ENCODE peak calls at places on chromosomes 2 and 18, in six cellular contexts. One of them, this sample, is unnamed.
A peak's percentile ranks its signal among the peaks of the same experiment; 100 is the strongest.

GRCh38 chr2:86249843-86250402 is 50.7 kb downstream of the MRPL35 start:
- DNase-seq in endothelial cell of umbilical vein: no peak
- DNase-seq in left ventricle myocardium inferior: no peak
- DNase-seq in mucosa of descending colon: peak; percentile 64
- DNase-seq in OCI-LY7: peak; percentile 66
- DNase-seq in adrenal gland: no peak
- DNase-seq in this sample: no peak

GRCh38 chr2:150256746-150257145 is 230.7 kb downstream of the RND3 start:
- DNase-seq in endothelial cell of umbilical vein: no peak
- DNase-seq in left ventricle myocardium inferior: no peak
- DNase-seq in mucosa of descending colon: no peak
- DNase-seq in OCI-LY7: no peak
- DNase-seq in adrenal gland: no peak
- DNase-seq in this sample: no peak

GRCh38 chr2:149661844-149662243 is 74.3 kb upstream of the MMADHC start:
- DNase-seq in endothelial cell of umbilical vein: peak; percentile 91
- DNase-seq in left ventricle myocardium inferior: no peak
- DNase-seq in mucosa of descending colon: no peak
- DNase-seq in OCI-LY7: no peak
- DNase-seq in adrenal gland: peak; percentile 27
- DNase-seq in this sample: peak; percentile 75

GRCh38 chr2:101852824-101853223 is 138.9 kb upstream of the IL1R2 start:
- DNase-seq in endothelial cell of umbilical vein: no peak
- DNase-seq in left ventricle myocardium inferior: no peak
- DNase-seq in mucosa of descending colon: no peak
- DNase-seq in OCI-LY7: no peak
- DNase-seq in adrenal gland: no peak
- DNase-seq in this sample: no peak

GRCh38 chr2:112831956-112832567 is 4.5 kb downstream of the IL1B start:
- DNase-seq in endothelial cell of umbilical vein: peak; percentile 14
- DNase-seq in left ventricle myocardium inferior: no peak
- DNase-seq in mucosa of descending colon: no peak
- DNase-seq in OCI-LY7: no peak
- DNase-seq in adrenal gland: no peak
- DNase-seq in this sample: no peak

GRCh38 chr2:236298924-236299475 is 34.8 kb upstream of the ASB18 start:
- DNase-seq in endothelial cell of umbilical vein: no peak
- DNase-seq in left ventricle myocardium inferior: no peak
- DNase-seq in mucosa of descending colon: no peak
- DNase-seq in OCI-LY7: no peak
- DNase-seq in adrenal gland: no peak
- DNase-seq in this sample: no peak

GRCh38 chr2:117958186-117958585 is 55.7 kb downstream of the CCDC93 start:
- DNase-seq in endothelial cell of umbilical vein: peak; percentile 88
- DNase-seq in left ventricle myocardium inferior: no peak
- DNase-seq in mucosa of descending colon: no peak
- DNase-seq in OCI-LY7: no peak
- DNase-seq in adrenal gland: no peak
- DNase-seq in this sample: peak; percentile 73

GRCh38 chr2:196830701-196831100 is 21.5 kb upstream of the C2orf66 start:
- DNase-seq in endothelial cell of umbilical vein: no peak
- DNase-seq in left ventricle myocardium inferior: no peak
- DNase-seq in mucosa of descending colon: no peak
- DNase-seq in OCI-LY7: no peak
- DNase-seq in adrenal gland: no peak
- DNase-seq in this sample: no peak

GRCh38 chr18:76657911-76658475 is 163.0 kb upstream of the ZNF516 start:
- DNase-seq in endothelial cell of umbilical vein: no peak
- DNase-seq in left ventricle myocardium inferior: no peak
- DNase-seq in mucosa of descending colon: no peak
- DNase-seq in OCI-LY7: no peak
- DNase-seq in adrenal gland: no peak
- DNase-seq in this sample: no peak

GRCh38 chr18:8685141-8685913 is 20.0 kb upstream of the MTCL1 start:
- DNase-seq in endothelial cell of umbilical vein: no peak
- DNase-seq in left ventricle myocardium inferior: no peak
- DNase-seq in mucosa of descending colon: no peak
- DNase-seq in OCI-LY7: no peak
- DNase-seq in adrenal gland: no peak
- DNase-seq in this sample: peak; percentile 44

GRCh38 chr2:136727973-136728699 is 37.2 kb upstream of the THSD7B start:
- DNase-seq in endothelial cell of umbilical vein: no peak
- DNase-seq in left ventricle myocardium inferior: no peak
- DNase-seq in mucosa of descending colon: no peak
- DNase-seq in OCI-LY7: no peak
- DNase-seq in adrenal gland: no peak
- DNase-seq in this sample: no peak

GRCh38 chr2:185700883-185701282 is 37.7 kb upstream of the FSIP2 start:
- DNase-seq in endothelial cell of umbilical vein: no peak
- DNase-seq in left ventricle myocardium inferior: no peak
- DNase-seq in mucosa of descending colon: no peak
- DNase-seq in OCI-LY7: no peak
- DNase-seq in adrenal gland: no peak
- DNase-seq in this sample: no peak

GRCh38 chr2:144511945-144512344 is 8.0 kb downstream of the ZEB2 start:
- DNase-seq in endothelial cell of umbilical vein: peak; percentile 41
- DNase-seq in left ventricle myocardium inferior: no peak
- DNase-seq in mucosa of descending colon: no peak
- DNase-seq in OCI-LY7: no peak
- DNase-seq in adrenal gland: no peak
- DNase-seq in this sample: no peak

GRCh38 chr18:70981400-70982140 is 692.7 kb downstream of the SOCS6 start:
- DNase-seq in endothelial cell of umbilical vein: peak; percentile 73
- DNase-seq in left ventricle myocardium inferior: no peak
- DNase-seq in mucosa of descending colon: no peak
- DNase-seq in OCI-LY7: no peak
- DNase-seq in adrenal gland: no peak
- DNase-seq in this sample: no peak

GRCh38 chr2:11874861-11875260 is 128.4 kb downstream of the LPIN1 start:
- DNase-seq in endothelial cell of umbilical vein: no peak
- DNase-seq in left ventricle myocardium inferior: no peak
- DNase-seq in mucosa of descending colon: no peak
- DNase-seq in OCI-LY7: no peak
- DNase-seq in adrenal gland: no peak
- DNase-seq in this sample: no peak

GRCh38 chr2:230814616-230815015 is 50.1 kb upstream of the ITM2C start:
- DNase-seq in endothelial cell of umbilical vein: peak; percentile 35
- DNase-seq in left ventricle myocardium inferior: no peak
- DNase-seq in mucosa of descending colon: no peak
- DNase-seq in OCI-LY7: peak; percentile 43
- DNase-seq in adrenal gland: no peak
- DNase-seq in this sample: peak; percentile 25

GRCh38 chr2:86577817-86578456 is 14.7 kb upstream of the CHMP3 start:
- DNase-seq in endothelial cell of umbilical vein: no peak
- DNase-seq in left ventricle myocardium inferior: no peak
- DNase-seq in mucosa of descending colon: no peak
- DNase-seq in OCI-LY7: no peak
- DNase-seq in adrenal gland: no peak
- DNase-seq in this sample: no peak

GRCh38 chr2:55877101-55877500 is 46.5 kb downstream of the EFEMP1 start:
- DNase-seq in endothelial cell of umbilical vein: no peak
- DNase-seq in left ventricle myocardium inferior: no peak
- DNase-seq in mucosa of descending colon: no peak
- DNase-seq in OCI-LY7: no peak
- DNase-seq in adrenal gland: no peak
- DNase-seq in this sample: no peak

GRCh38 chr2:153478289-153479261 is at the start of gene RPRM:
- DNase-seq in endothelial cell of umbilical vein: peak; percentile 62
- DNase-seq in left ventricle myocardium inferior: peak; percentile 64
- DNase-seq in mucosa of descending colon: peak; percentile 82
- DNase-seq in OCI-LY7: no peak
- DNase-seq in adrenal gland: peak; percentile 91
- DNase-seq in this sample: peak; percentile 24
- H3K4me3 ChIP-seq in endothelial cell of umbilical vein: no peak within 1 kb of the TSS
- H3K4me3 ChIP-seq in left ventricle myocardium inferior: peak within 1 kb of the TSS; percentile 68
- H3K4me3 ChIP-seq in mucosa of descending colon: no peak within 1 kb of the TSS
- H3K4me3 ChIP-seq in OCI-LY7: no peak within 1 kb of the TSS
- H3K4me3 ChIP-seq in adrenal gland: peak within 1 kb of the TSS; percentile 9
- H3K4me3 ChIP-seq in this sample: peak within 1 kb of the TSS; percentile 46

GRCh38 chr2:95121495-95122196 is at the start of gene MRPS5:
- DNase-seq in endothelial cell of umbilical vein: peak; percentile 74
- DNase-seq in left ventricle myocardium inferior: peak; percentile 90
- DNase-seq in mucosa of descending colon: peak; percentile 94
- DNase-seq in OCI-LY7: peak; percentile 86
- DNase-seq in adrenal gland: peak; percentile 88
- DNase-seq in this sample: peak; percentile 52
- TF ChIP-seq CTCF in endothelial cell of umbilical vein: peak; percentile 9
- TF ChIP-seq CTCF in left ventricle myocardium inferior: peak; percentile 26
- TF ChIP-seq CTCF in mucosa of descending colon: no peak
- TF ChIP-seq CTCF in OCI-LY7: no peak
- TF ChIP-seq CTCF in adrenal gland: no peak
- TF ChIP-seq CTCF in this sample: peak; percentile 11

GRCh38 chr2:202286595-202286994 is 21.0 kb downstream of the NOP58 start:
- DNase-seq in endothelial cell of umbilical vein: no peak
- DNase-seq in left ventricle myocardium inferior: no peak
- DNase-seq in mucosa of descending colon: no peak
- DNase-seq in OCI-LY7: no peak
- DNase-seq in adrenal gland: no peak
- DNase-seq in this sample: no peak

GRCh38 chr2:202289394-202290204 is 24.0 kb downstream of the NOP58 start:
- DNase-seq in endothelial cell of umbilical vein: no peak
- DNase-seq in left ventricle myocardium inferior: no peak
- DNase-seq in mucosa of descending colon: no peak
- DNase-seq in OCI-LY7: no peak
- DNase-seq in adrenal gland: no peak
- DNase-seq in this sample: no peak

GRCh38 chr2:202290316-202290715 is 24.8 kb downstream of the NOP58 start:
- DNase-seq in endothelial cell of umbilical vein: no peak
- DNase-seq in left ventricle myocardium inferior: no peak
- DNase-seq in mucosa of descending colon: no peak
- DNase-seq in OCI-LY7: no peak
- DNase-seq in adrenal gland: no peak
- DNase-seq in this sample: no peak

DNA sequence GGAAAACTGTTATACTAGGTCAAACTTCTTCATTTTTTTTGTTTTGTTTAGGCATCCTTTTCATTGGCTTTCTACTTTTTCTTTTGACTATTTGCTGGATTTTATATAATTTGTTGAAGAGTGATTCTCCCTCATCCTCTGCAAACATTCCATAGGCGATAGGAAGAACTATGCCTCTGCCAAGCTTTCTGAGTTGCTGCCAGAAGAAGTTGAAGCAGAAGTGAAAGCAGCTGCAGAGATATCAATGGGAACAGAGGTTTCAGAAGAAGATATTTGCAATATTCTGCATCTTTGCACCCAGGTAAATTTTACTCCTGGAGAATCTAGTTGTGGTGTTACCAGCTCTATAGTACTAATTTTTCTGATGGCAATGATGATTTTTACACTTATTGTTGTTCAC is 25.4 kb downstream of the NOP58 start:
- DNase-seq in endothelial cell of umbilical vein: no peak
- DNase-seq in left ventricle myocardium inferior: no peak
- DNase-seq in mucosa of descending colon: no peak
- DNase-seq in OCI-LY7: no peak
- DNase-seq in adrenal gland: no peak
- DNase-seq in this sample: no peak
- H3K36me3 ChIP-seq in endothelial cell of umbilical vein: peaks cover 10% of the 10 kb centered on the region
- H3K36me3 ChIP-seq in left ventricle myocardium inferior: peaks cover 99% of the 10 kb centered on the region
- H3K36me3 ChIP-seq in mucosa of descending colon: peaks cover 4% of the 10 kb centered on the region
- H3K36me3 ChIP-seq in OCI-LY7: peaks cover 100% of the 10 kb centered on the region
- H3K36me3 ChIP-seq in adrenal gland: no peaks in the 10 kb centered on the region
- H3K36me3 ChIP-seq in this sample: peaks cover 57% of the 10 kb centered on the region

DNA sequence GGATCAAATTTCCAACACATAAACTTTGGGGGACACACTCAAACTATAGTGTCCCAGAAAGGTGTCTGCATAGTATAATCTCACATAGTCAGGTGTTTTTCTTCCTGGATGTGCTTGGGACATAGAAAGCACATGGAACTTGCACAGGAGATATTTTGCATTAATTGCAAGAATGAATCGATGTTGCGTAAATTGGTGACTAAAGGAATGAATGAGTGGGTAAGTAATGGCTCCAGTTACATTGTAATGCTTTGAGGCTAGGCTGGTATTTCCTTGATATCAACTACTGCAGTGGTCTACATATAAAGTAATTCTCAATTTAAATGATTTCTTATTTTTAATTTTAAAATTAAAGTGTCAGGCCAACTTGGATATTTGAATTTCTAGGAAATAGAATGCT is 53.4 kb downstream of the SH3RF3 start:
- DNase-seq in endothelial cell of umbilical vein: no peak
- DNase-seq in left ventricle myocardium inferior: no peak
- DNase-seq in mucosa of descending colon: no peak
- DNase-seq in OCI-LY7: no peak
- DNase-seq in adrenal gland: no peak
- DNase-seq in this sample: no peak
- H3K4me3 ChIP-seq in endothelial cell of umbilical vein: no peak overlapping the region
- H3K4me3 ChIP-seq in left ventricle myocardium inferior: no peak overlapping the region
- H3K4me3 ChIP-seq in mucosa of descending colon: no peak overlapping the region
- H3K4me3 ChIP-seq in OCI-LY7: no peak overlapping the region
- H3K4me3 ChIP-seq in adrenal gland: no peak overlapping the region
- H3K4me3 ChIP-seq in this sample: no peak overlapping the region

DNA sequence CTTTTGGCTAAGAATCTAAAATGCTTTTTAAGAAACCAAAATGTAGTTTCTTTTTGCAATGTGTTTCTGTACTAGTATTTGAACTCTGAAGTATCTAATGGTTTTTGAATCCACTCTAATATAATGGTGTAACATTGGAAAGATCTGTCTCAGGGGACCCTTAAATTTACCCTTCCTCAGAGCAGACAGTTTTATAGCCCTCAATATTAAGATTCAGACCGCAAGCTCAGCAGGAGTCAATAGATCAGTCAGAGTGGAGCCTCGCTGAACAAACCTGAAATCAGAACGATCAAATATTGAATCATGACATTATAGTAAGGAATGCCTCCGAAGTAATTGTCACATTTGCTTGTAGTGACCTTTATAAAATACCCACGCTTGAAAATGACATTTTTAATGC is 18.3 kb downstream of the SGPP2 start:
- DNase-seq in endothelial cell of umbilical vein: no peak
- DNase-seq in left ventricle myocardium inferior: no peak
- DNase-seq in mucosa of descending colon: no peak
- DNase-seq in OCI-LY7: no peak
- DNase-seq in adrenal gland: no peak
- DNase-seq in this sample: no peak
- TF ChIP-seq CTCF in endothelial cell of umbilical vein: no peak
- TF ChIP-seq CTCF in left ventricle myocardium inferior: no peak
- TF ChIP-seq CTCF in mucosa of descending colon: no peak
- TF ChIP-seq CTCF in OCI-LY7: no peak
- TF ChIP-seq CTCF in adrenal gland: no peak
- TF ChIP-seq CTCF in this sample: no peak

GRCh38 chr2:42813773-42814172 is 21.4 kb upstream of the HAAO start:
- DNase-seq in endothelial cell of umbilical vein: no peak
- DNase-seq in left ventricle myocardium inferior: no peak
- DNase-seq in mucosa of descending colon: no peak
- DNase-seq in OCI-LY7: no peak
- DNase-seq in adrenal gland: no peak
- DNase-seq in this sample: no peak
- H3K36me3 ChIP-seq in endothelial cell of umbilical vein: no peaks in the 10 kb centered on the region
- H3K36me3 ChIP-seq in left ventricle myocardium inferior: no peaks in the 10 kb centered on the region
- H3K36me3 ChIP-seq in mucosa of descending colon: no peaks in the 10 kb centered on the region
- H3K36me3 ChIP-seq in OCI-LY7: no peaks in the 10 kb centered on the region
- H3K36me3 ChIP-seq in adrenal gland: no peaks in the 10 kb centered on the region
- H3K36me3 ChIP-seq in this sample: no peaks in the 10 kb centered on the region

GRCh38 chr2:128737546-128737826 is 418.8 kb upstream of the HS6ST1 start:
- DNase-seq in endothelial cell of umbilical vein: no peak
- DNase-seq in left ventricle myocardium inferior: no peak
- DNase-seq in mucosa of descending colon: no peak
- DNase-seq in OCI-LY7: no peak
- DNase-seq in adrenal gland: no peak
- DNase-seq in this sample: no peak
- H3K4me3 ChIP-seq in endothelial cell of umbilical vein: no peak overlapping the region
- H3K4me3 ChIP-seq in left ventricle myocardium inferior: no peak overlapping the region
- H3K4me3 ChIP-seq in mucosa of descending colon: no peak overlapping the region
- H3K4me3 ChIP-seq in OCI-LY7: no peak overlapping the region
- H3K4me3 ChIP-seq in adrenal gland: no peak overlapping the region
- H3K4me3 ChIP-seq in this sample: no peak overlapping the region

This sample was measured in brain microvascular endothelial cell.